ENCODE peak calls at places on chromosomes 16 and 17, in eight cellular contexts. E is gastrocnemius medialis; X is NT2/D1; B is CD4-positive, CD25-positive, alpha-beta regulatory T cell; I is tibial artery; H is ascending aorta; C is naive thymus-derived CD4-positive, alpha-beta T cell; V is fibroblast of lung. T is an unnamed sample. For H3K9me3, the result is how much of the 10 kb centered on the place peaks cover.

GRCh38 chr17:11272191-11272590 is 31.2 kb downstream of the SHISA6 start:
- DNase-seq in E (no peak), X (no peak), B (no peak), I (no peak), H (no peak), C (no peak), V (no peak), T (no peak)

GRCh38 chr16:87829123-87829980 is 40.0 kb downstream of the SLC7A5 start:
- DNase-seq in E (no peak), X (no peak), B (no peak), I (no peak), H (no peak), C (no peak), V (no peak), T (no peak)

GRCh38 chr16:19283637-19284036 is 1.9 kb upstream of the CLEC19A start:
- DNase-seq in E (no peak), X (no peak), B (no peak), I (no peak), H (no peak), C (no peak), V (no peak), T (no peak)

GRCh38 chr17:44642861-44643260 is 13.4 kb upstream of the MEIOC start:
- DNase-seq in E (no peak), X (no peak), B (no peak), I (no peak), H (no peak), C (no peak), V (peak), T (no peak)

GRCh38 chr16:74743045-74743667 is 31.5 kb downstream of the FA2H start:
- DNase-seq in E (no peak), X (no peak), B (no peak), I (no peak), H (no peak), C (no peak), V (no peak), T (no peak)

GRCh38 chr17:9232155-9232475 is 210.8 kb downstream of the NTN1 start:
- DNase-seq in E (no peak), X (no peak), B (no peak), I (no peak), H (no peak), C (no peak), V (no peak), T (no peak)

GRCh38 chr17:44539664-44540063 is 17.6 kb upstream of the FZD2 start:
- DNase-seq in E (no peak), X (peak), B (no peak), I (no peak), H (no peak), C (no peak), V (no peak), T (peak)

GRCh38 chr16:4070936-4071335 is 45.3 kb downstream of the ADCY9 start:
- DNase-seq in E (no peak), X (no peak), B (no peak), I (no peak), H (no peak), C (no peak), V (no peak), T (no peak)

GRCh38 chr17:75872434-75873351 is 5.7 kb downstream of the TRIM47 start:
- DNase-seq in E (peak), X (no peak), B (no peak), I (peak), H (peak), C (peak), V (peak), T (no peak)

GRCh38 chr16:54031107-54031760 is 255.4 kb downstream of the IRX3 start:
- DNase-seq in E (no peak), X (no peak), B (no peak), I (no peak), H (no peak), C (no peak), V (peak), T (no peak)

GRCh38 chr17:57296231-57296630 is 39.9 kb downstream of the MSI2 start:
- DNase-seq in E (no peak), X (no peak), B (no peak), I (no peak), H (no peak), C (no peak), V (peak), T (peak)

GRCh38 chr17:73630531-73630930 is 13.7 kb downstream of the SDK2 start:
- DNase-seq in E (no peak), X (no peak), B (no peak), I (peak), H (no peak), C (no peak), V (no peak), T (no peak)

GRCh38 chr17:4179071-4179470 is 36.1 kb downstream of the CYB5D2 start:
- DNase-seq in E (no peak), X (no peak), B (no peak), I (peak), H (no peak), C (no peak), V (no peak), T (no peak)

GRCh38 chr17:33520404-33521032 is 227.4 kb upstream of the ASIC2 start:
- DNase-seq in E (no peak), X (peak), B (no peak), I (peak), H (no peak), C (peak), V (no peak), T (peak)

GRCh38 chr16:27449434-27450188 is 47.6 kb downstream of the IL21R start:
- DNase-seq in E (no peak), X (no peak), B (peak), I (no peak), H (no peak), C (peak), V (no peak), T (no peak)

GRCh38 chr16:177394-177822 is 928 bp downstream of the HBA1 start:
- DNase-seq in E (no peak), X (no peak), B (no peak), I (no peak), H (no peak), C (no peak), V (peak), T (no peak)

GRCh38 chr17:16048797-16049449 is 49.3 kb downstream of the TTC19 start:
- DNase-seq in E (no peak), X (no peak), B (no peak), I (no peak), H (no peak), C (no peak), V (no peak), T (no peak)

GRCh38 chr17:64507418-64507766 is 615 bp downstream of the CEP95 start:
- DNase-seq in E (no peak), X (no peak), B (peak), I (no peak), H (no peak), C (peak), V (peak), T (peak)

GRCh38 chr16:82671743-82672142 is 45.0 kb downstream of the CDH13 start:
- DNase-seq in E (no peak), X (peak), B (no peak), I (no peak), H (no peak), C (no peak), V (no peak), T (no peak)

GRCh38 chr17:82278786-82279379 is 5.4 kb upstream of the CSNK1D start:
- DNase-seq in E (no peak), X (no peak), B (no peak), I (no peak), H (no peak), C (no peak), V (no peak), T (no peak)

GRCh38 chr17:71553381-71553780 is 567.4 kb upstream of the SOX9 start:
- DNase-seq in E (no peak), X (no peak), B (no peak), I (no peak), H (no peak), C (no peak), V (no peak), T (no peak)

GRCh38 chr17:51133365-51133764 is 12.7 kb upstream of the SPAG9 start:
- DNase-seq in E (no peak), X (no peak), B (no peak), I (no peak), H (no peak), C (no peak), V (peak), T (no peak)

GRCh38 chr17:66786101-66786500 is 48.8 kb upstream of the CACNG5 start:
- DNase-seq in E (no peak), X (no peak), B (no peak), I (no peak), H (no peak), C (no peak), V (no peak), T (no peak)

GRCh38 chr17:40937384-40937819 is at the start of gene KRT23:
- DNase-seq in E (no peak), X (no peak), B (no peak), I (no peak), H (no peak), C (no peak), V (peak), T (peak)

GRCh38 chr17:63514477-63514876 is 8.7 kb upstream of the KCNH6 start:
- DNase-seq in E (no peak), X (no peak), B (no peak), I (no peak), H (no peak), C (no peak), V (no peak), T (no peak)

GRCh38 chr17:40497704-40498103 is 3.7 kb downstream of the TNS4 start:
- DNase-seq in E (no peak), X (no peak), B (no peak), I (no peak), H (no peak), C (no peak), V (no peak), T (no peak)

GRCh38 chr16:25838724-25839186 is 147.0 kb downstream of the HS3ST4 start:
- DNase-seq in E (no peak), X (peak), B (no peak), I (no peak), H (no peak), C (peak), V (peak), T (peak)

GRCh38 chr16:49096191-49096945 is 185.3 kb downstream of the CBLN1 start:
- DNase-seq in E (no peak), X (no peak), B (no peak), I (no peak), H (no peak), C (no peak), V (no peak), T (no peak)

GRCh38 chr17:47797797-47798196 is 23.8 kb downstream of the OSBPL7 start:
- DNase-seq in E (no peak), X (no peak), B (no peak), I (no peak), H (no peak), C (no peak), V (peak), T (no peak)

GRCh38 chr17:68771867-68772515 is 170.8 kb upstream of the FAM20A start:
- DNase-seq in E (no peak), X (peak), B (no peak), I (no peak), H (no peak), C (no peak), V (peak), T (peak)

GRCh38 chr16:15564619-15565339 is 78.2 kb downstream of the MARF1 start:
- DNase-seq in E (no peak), X (no peak), B (no peak), I (no peak), H (no peak), C (no peak), V (no peak), T (no peak)

GRCh38 chr16:55444754-55445485 is 34.1 kb upstream of the MMP2 start:
- DNase-seq in E (peak), X (no peak), B (no peak), I (peak), H (no peak), C (no peak), V (no peak), T (no peak)

GRCh38 chr16:77993111-77993571 is 29.2 kb upstream of the CLEC3A start:
- DNase-seq in E (no peak), X (no peak), B (no peak), I (no peak), H (no peak), C (no peak), V (peak), T (no peak)

GRCh38 chr16:48611329-48612137 is 1.6 kb upstream of the N4BP1 start:
- DNase-seq in E (no peak), X (no peak), B (peak), I (no peak), H (peak), C (peak), V (no peak), T (no peak)

GRCh38 chr17:56142781-56143180 is 10.5 kb upstream of the ANKFN1 start:
- DNase-seq in E (no peak), X (no peak), B (no peak), I (no peak), H (no peak), C (no peak), V (peak), T (no peak)

GRCh38 chr17:15742051-15742795 is 10.1 kb downstream of the TBC1D26 start:
- DNase-seq in E (no peak), X (no peak), B (no peak), I (no peak), H (no peak), C (no peak), V (no peak), T (no peak)

GRCh38 chr16:7716924-7717323 is 384.3 kb downstream of the RBFOX1 start:
- DNase-seq in E (no peak), X (no peak), B (no peak), I (no peak), H (no peak), C (no peak), V (no peak), T (no peak)

GRCh38 chr16:7722761-7723160 is 390.1 kb downstream of the RBFOX1 start:
- DNase-seq in E (no peak), X (no peak), B (no peak), I (no peak), H (no peak), C (no peak), V (no peak), T (no peak)
- H3K9me3 ChIP-seq in E (under half), X (under half), B (under half), I (under half), H (under half), C (under half), V (under half), T (under half)

DNA sequence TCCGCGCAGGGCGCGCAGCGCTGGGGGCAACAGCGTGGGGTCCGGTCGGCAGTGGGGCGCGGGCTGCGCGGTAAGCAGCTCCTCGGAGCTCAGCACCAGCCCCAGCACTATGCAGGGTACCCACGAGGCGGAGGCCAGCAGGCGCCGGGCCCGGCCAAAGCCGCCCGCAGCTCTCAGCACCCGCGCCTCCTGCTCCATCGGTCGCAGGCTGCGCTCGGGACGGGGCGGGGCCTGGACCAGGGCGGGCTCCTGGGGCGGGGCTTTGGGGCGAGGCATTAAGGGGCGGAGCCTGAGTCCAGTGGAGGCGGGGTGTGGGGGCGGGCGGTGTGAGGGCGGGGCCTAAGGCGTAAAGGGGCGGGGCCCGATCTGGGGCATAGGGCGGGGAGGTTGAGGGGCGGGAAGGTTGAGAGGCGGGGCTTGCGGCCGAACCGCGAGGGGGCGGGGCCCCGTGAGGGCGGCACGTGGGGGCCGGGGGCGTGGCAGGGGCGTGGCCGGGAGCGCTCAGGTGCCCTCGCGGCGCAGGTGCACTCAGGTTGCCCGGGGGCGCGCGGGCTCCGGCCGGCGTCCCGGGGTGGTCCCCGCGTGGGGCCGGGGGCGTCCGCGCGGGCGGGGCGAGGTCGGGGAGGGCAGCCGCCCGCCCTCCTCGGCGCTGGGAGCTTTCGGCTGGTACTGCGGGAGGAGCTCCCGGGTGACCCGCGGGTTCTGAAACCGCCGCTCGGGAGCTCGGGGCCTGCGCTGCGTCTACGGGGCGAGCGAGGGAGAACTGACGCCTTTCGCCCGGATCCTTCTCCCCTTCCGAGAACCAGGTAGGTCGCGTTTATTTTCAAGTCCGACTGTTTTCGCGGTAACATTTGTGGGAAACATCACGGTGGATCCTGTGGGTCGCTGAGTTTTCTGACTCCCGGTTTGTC is 1.4 kb upstream of the SLC22A31 start:
- DNase-seq in E (peak), X (peak), B (peak), I (no peak), H (no peak), C (peak), V (peak), T (peak)
- H3K4me3 ChIP-seq in E (no peak), X (peak), B (no peak), I (peak), H (peak), C (no peak), V (peak), T (peak)

DNA sequence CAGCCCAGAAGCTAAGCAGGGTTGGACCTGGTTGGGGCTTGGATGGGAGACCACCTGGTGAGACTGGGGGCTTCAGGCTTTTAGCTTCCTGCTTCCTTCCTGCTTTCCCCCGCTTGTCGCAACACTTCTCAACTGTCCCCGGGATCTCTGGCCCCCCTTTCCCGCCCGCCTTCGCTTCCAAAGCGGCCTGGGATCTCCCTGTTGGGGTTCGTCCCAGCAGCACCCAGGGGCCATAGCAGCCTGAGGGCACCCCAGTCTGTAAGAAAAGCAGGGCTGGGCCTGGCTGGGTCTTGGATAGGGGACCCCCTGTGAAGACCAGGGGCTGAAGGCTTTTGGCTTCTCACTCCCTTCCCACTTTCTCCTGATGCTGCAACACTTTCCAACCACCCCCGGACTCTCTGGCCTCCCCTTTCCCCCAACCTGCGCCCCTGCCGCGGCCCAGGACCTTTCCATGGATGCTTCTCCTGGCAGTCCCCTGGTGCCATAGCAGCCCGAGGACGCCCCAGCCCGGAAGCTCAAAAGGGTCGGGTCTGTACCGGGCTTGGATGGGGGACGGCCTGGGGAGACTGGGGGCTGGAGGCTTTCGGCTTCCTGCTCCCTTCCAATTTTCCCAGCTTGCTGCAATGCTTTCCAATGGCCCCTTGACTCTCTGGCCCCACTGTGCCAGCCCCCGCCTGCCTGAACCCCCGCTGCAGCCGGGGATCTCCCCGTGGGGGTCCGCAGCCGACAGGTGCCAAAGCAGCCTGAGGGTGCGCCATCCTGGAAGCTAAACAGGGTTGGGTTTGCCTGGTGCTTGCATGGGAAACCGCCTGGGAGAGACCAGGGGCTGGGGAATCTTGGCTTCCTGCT is 2276.2 kb downstream of the TP53TG3F start:
- DNase-seq in E (no peak), X (no peak), B (no peak), I (no peak), H (peak), C (no peak), V (no peak), T (no peak)
- H3K9me3 ChIP-seq in E (under half), X (under half), B (under half), I (under half), H (under half), C (half or more), V (under half), T (under half)

DNA sequence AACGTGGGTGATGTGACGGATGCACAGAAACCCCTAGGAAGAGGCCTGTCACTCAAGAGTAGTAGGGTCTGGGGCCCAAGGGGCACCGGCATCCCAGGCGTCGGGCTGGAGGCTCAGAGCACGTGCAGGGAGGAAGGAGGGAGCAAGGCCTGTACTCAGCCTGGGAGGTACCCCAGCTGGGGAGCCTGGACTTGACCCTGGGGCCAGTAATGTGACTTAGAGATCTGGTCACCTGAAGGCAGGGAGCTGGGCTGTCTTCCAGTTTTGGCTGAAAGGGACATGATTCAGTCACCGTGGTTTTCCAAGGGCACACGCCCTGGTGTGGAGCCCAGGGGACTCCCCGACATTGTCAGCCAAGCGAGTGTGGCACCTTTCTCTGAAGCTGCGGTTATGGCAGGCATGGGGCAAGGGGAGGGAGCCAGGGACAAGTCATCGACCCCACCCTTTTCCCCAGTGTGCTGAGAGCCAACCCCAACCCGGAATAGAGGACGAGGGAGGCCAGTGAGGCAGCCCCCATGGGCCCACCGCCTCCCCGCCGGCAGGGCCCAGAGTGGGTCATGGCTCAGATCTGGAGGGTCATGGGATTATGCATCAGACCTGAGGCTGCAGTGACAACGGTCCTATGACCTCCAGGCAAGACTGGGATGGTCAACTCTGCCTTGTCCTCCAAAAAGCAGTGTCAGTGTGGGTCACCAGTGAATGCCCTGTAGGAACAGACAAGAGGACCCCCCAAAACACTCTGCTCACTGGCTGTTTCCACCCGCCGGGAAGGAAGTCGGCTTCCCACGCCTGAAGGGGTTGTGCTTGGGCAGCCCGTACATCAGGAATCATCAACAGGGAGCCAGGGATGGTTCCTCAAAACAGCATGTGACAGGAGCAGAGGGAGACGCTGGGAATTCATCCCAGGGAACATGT is 41.9 kb downstream of the MEAK7 start:
- DNase-seq in E (no peak), X (no peak), B (no peak), I (peak), H (peak), C (no peak), V (no peak), T (no peak)
- H3K4me3 ChIP-seq in E (no peak), X (no peak), B (no peak), I (no peak), H (no peak), C (no peak), V (no peak), T (no peak)

DNA sequence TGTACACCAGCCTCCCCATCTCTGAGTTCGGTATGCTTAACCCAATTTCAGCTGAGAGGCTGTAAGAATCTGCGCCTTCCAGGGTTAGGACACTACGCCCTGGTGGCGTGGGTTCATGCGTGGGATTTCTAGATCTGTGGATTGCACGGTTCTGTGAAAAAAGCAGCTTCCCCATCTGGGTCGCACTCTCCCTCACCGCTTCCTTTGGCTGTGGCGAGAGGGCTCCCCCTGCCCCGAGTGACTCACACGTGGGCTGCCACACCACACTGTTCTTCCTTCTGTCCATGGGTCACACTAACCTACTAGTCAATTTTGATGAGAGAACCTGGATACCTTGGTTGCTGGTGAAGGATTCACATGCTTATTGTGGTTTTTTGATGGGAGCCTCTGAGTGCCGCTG is 256.0 kb upstream of the MAF start:
- DNase-seq in E (no peak), X (no peak), B (no peak), I (no peak), H (no peak), C (no peak), V (no peak), T (no peak)
- H3K9me3 ChIP-seq in E (under half), X (under half), B (under half), I (under half), H (under half), C (under half), V (under half), T (under half)

T was measured in HAP-1.